ENCODE peak calls at places on chromosomes 12 and 14, in six cellular contexts. One of them, this sample, is unnamed.

GRCh38 chr12:49961993-49962764 is 507 bp downstream of the AQP5 start:
- DNase-seq in WTC11: peak; percentile 46
- DNase-seq in BE2C: no peak
- DNase-seq in dorsolateral prefrontal cortex: no peak
- DNase-seq in PC-3: no peak
- DNase-seq in lung: no peak
- DNase-seq in this sample: no peak

GRCh38 chr12:2826036-2826435 is 8.8 kb downstream of the NRIP2 start:
- DNase-seq in WTC11: no peak
- DNase-seq in BE2C: no peak
- DNase-seq in dorsolateral prefrontal cortex: no peak
- DNase-seq in PC-3: no peak
- DNase-seq in lung: no peak
- DNase-seq in this sample: no peak

GRCh38 chr12:124396544-124397398 is 101.9 kb downstream of the RFLNA start:
- DNase-seq in WTC11: no peak
- DNase-seq in BE2C: peak; percentile 71
- DNase-seq in dorsolateral prefrontal cortex: no peak
- DNase-seq in PC-3: no peak
- DNase-seq in lung: no peak
- DNase-seq in this sample: no peak

GRCh38 chr12:59119676-59120075 is 199.4 kb upstream of the LRIG3 start:
- DNase-seq in WTC11: no peak
- DNase-seq in BE2C: no peak
- DNase-seq in dorsolateral prefrontal cortex: no peak
- DNase-seq in PC-3: peak; percentile 75
- DNase-seq in lung: no peak
- DNase-seq in this sample: peak; percentile 39

GRCh38 chr14:61281911-61282310 is 773 bp upstream of the TMEM30B start:
- DNase-seq in WTC11: no peak
- DNase-seq in BE2C: no peak
- DNase-seq in dorsolateral prefrontal cortex: no peak
- DNase-seq in PC-3: no peak
- DNase-seq in lung: no peak
- DNase-seq in this sample: no peak

GRCh38 chr14:103220134-103220981 is 97.1 kb downstream of the TNFAIP2 start:
- DNase-seq in WTC11: peak; percentile 43
- DNase-seq in BE2C: no peak
- DNase-seq in dorsolateral prefrontal cortex: no peak
- DNase-seq in PC-3: no peak
- DNase-seq in lung: no peak
- DNase-seq in this sample: no peak

GRCh38 chr14:68379510-68380303 is 413.2 kb downstream of the ZFP36L1 start:
- DNase-seq in WTC11: no peak
- DNase-seq in BE2C: no peak
- DNase-seq in dorsolateral prefrontal cortex: no peak
- DNase-seq in PC-3: peak; percentile 98
- DNase-seq in lung: no peak
- DNase-seq in this sample: no peak

GRCh38 chr12:27176765-27177164 is 67.3 kb upstream of the STK38L start:
- DNase-seq in WTC11: no peak
- DNase-seq in BE2C: no peak
- DNase-seq in dorsolateral prefrontal cortex: no peak
- DNase-seq in PC-3: peak; percentile 94
- DNase-seq in lung: no peak
- DNase-seq in this sample: peak; percentile 80

GRCh38 chr14:79665556-79665955 is 545.7 kb downstream of the DIO2 start:
- DNase-seq in WTC11: no peak
- DNase-seq in BE2C: no peak
- DNase-seq in dorsolateral prefrontal cortex: no peak
- DNase-seq in PC-3: no peak
- DNase-seq in lung: no peak
- DNase-seq in this sample: no peak

GRCh38 chr12:111953455-111953854 is 59.5 kb downstream of the TMEM116 start:
- DNase-seq in WTC11: no peak
- DNase-seq in BE2C: no peak
- DNase-seq in dorsolateral prefrontal cortex: no peak
- DNase-seq in PC-3: no peak
- DNase-seq in lung: no peak
- DNase-seq in this sample: peak; percentile 11

GRCh38 chr12:11553871-11554533 is 95.5 kb upstream of the ETV6 start:
- DNase-seq in WTC11: peak; percentile 36
- DNase-seq in BE2C: peak; percentile 64
- DNase-seq in dorsolateral prefrontal cortex: peak; percentile 55
- DNase-seq in PC-3: peak; percentile 68
- DNase-seq in lung: peak; percentile 40
- DNase-seq in this sample: peak; percentile 59

GRCh38 chr14:89033756-89034155 is 209.3 kb downstream of the TTC8 start:
- DNase-seq in WTC11: no peak
- DNase-seq in BE2C: no peak
- DNase-seq in dorsolateral prefrontal cortex: no peak
- DNase-seq in PC-3: no peak
- DNase-seq in lung: no peak
- DNase-seq in this sample: no peak

GRCh38 chr12:69662764-69663163 is 36.3 kb downstream of the BEST3 start:
- DNase-seq in WTC11: no peak
- DNase-seq in BE2C: no peak
- DNase-seq in dorsolateral prefrontal cortex: no peak
- DNase-seq in PC-3: no peak
- DNase-seq in lung: no peak
- DNase-seq in this sample: no peak

GRCh38 chr12:67795235-67795634 is 146.7 kb downstream of the DYRK2 start:
- DNase-seq in WTC11: no peak
- DNase-seq in BE2C: no peak
- DNase-seq in dorsolateral prefrontal cortex: no peak
- DNase-seq in PC-3: peak; percentile 60
- DNase-seq in lung: no peak
- DNase-seq in this sample: peak; percentile 35

GRCh38 chr12:6788972-6789905 is at the start of gene CD4:
- DNase-seq in WTC11: no peak
- DNase-seq in BE2C: no peak
- DNase-seq in dorsolateral prefrontal cortex: peak; percentile 38
- DNase-seq in PC-3: no peak
- DNase-seq in lung: peak; percentile 59
- DNase-seq in this sample: no peak

GRCh38 chr14:71541271-71541670 is 391.0 kb upstream of the RGS6 start:
- DNase-seq in WTC11: no peak
- DNase-seq in BE2C: no peak
- DNase-seq in dorsolateral prefrontal cortex: no peak
- DNase-seq in PC-3: no peak
- DNase-seq in lung: no peak
- DNase-seq in this sample: no peak

GRCh38 chr12:67630373-67631088 is 18.0 kb upstream of the DYRK2 start:
- DNase-seq in WTC11: peak; percentile 30
- DNase-seq in BE2C: no peak
- DNase-seq in dorsolateral prefrontal cortex: peak; percentile 13
- DNase-seq in PC-3: peak; percentile 2
- DNase-seq in lung: no peak
- DNase-seq in this sample: no peak

GRCh38 chr14:50603565-50603964 is 43.6 kb downstream of the ATL1 start:
- DNase-seq in WTC11: no peak
- DNase-seq in BE2C: no peak
- DNase-seq in dorsolateral prefrontal cortex: no peak
- DNase-seq in PC-3: no peak
- DNase-seq in lung: no peak
- DNase-seq in this sample: peak; percentile 43

GRCh38 chr12:52753283-52753682 is 23.9 kb downstream of the KRT76 start:
- DNase-seq in WTC11: no peak
- DNase-seq in BE2C: no peak
- DNase-seq in dorsolateral prefrontal cortex: no peak
- DNase-seq in PC-3: no peak
- DNase-seq in lung: no peak
- DNase-seq in this sample: no peak

GRCh38 chr12:15662303-15662980 is 126.7 kb downstream of the EPS8 start:
- DNase-seq in WTC11: no peak
- DNase-seq in BE2C: no peak
- DNase-seq in dorsolateral prefrontal cortex: no peak
- DNase-seq in PC-3: peak; percentile 91
- DNase-seq in lung: no peak
- DNase-seq in this sample: peak; percentile 96

GRCh38 chr12:115632323-115632722 is 645.2 kb downstream of the MED13L start:
- DNase-seq in WTC11: no peak
- DNase-seq in BE2C: no peak
- DNase-seq in dorsolateral prefrontal cortex: no peak
- DNase-seq in PC-3: peak; percentile 67
- DNase-seq in lung: no peak
- DNase-seq in this sample: peak; percentile 28

GRCh38 chr12:80553316-80553715 is 109.3 kb downstream of the PTPRQ start:
- DNase-seq in WTC11: no peak
- DNase-seq in BE2C: no peak
- DNase-seq in dorsolateral prefrontal cortex: no peak
- DNase-seq in PC-3: peak; percentile 87
- DNase-seq in lung: no peak
- DNase-seq in this sample: peak; percentile 93

GRCh38 chr14:21525995-21526671 is at the start of gene SALL2:
- DNase-seq in WTC11: peak; percentile 97
- DNase-seq in BE2C: peak; percentile 88
- DNase-seq in dorsolateral prefrontal cortex: peak; percentile 60
- DNase-seq in PC-3: peak; percentile 57
- DNase-seq in lung: peak; percentile 77
- DNase-seq in this sample: peak; percentile 68

GRCh38 chr14:101125719-101126375 is 222.3 kb upstream of the RTL1 start:
- DNase-seq in WTC11: no peak
- DNase-seq in BE2C: peak; percentile 3
- DNase-seq in dorsolateral prefrontal cortex: no peak
- DNase-seq in PC-3: no peak
- DNase-seq in lung: peak; percentile 19
- DNase-seq in this sample: no peak

GRCh38 chr14:75297417-75298040 is 18.9 kb downstream of the FOS start:
- DNase-seq in WTC11: no peak
- DNase-seq in BE2C: no peak
- DNase-seq in dorsolateral prefrontal cortex: no peak
- DNase-seq in PC-3: no peak
- DNase-seq in lung: no peak
- DNase-seq in this sample: no peak

GRCh38 chr14:23608454-23608853 is 27.7 kb upstream of the DHRS2 start:
- DNase-seq in WTC11: no peak
- DNase-seq in BE2C: no peak
- DNase-seq in dorsolateral prefrontal cortex: no peak
- DNase-seq in PC-3: no peak
- DNase-seq in lung: no peak
- DNase-seq in this sample: no peak

GRCh38 chr12:119666226-119666808 is 1.6 kb upstream of the PRKAB1 start:
- DNase-seq in WTC11: no peak
- DNase-seq in BE2C: no peak
- DNase-seq in dorsolateral prefrontal cortex: no peak
- DNase-seq in PC-3: no peak
- DNase-seq in lung: no peak
- DNase-seq in this sample: no peak

GRCh38 chr12:101877816-101878811 is 734 bp downstream of the DRAM1 start:
- DNase-seq in WTC11: no peak
- DNase-seq in BE2C: no peak
- DNase-seq in dorsolateral prefrontal cortex: no peak
- DNase-seq in PC-3: peak; percentile 18
- DNase-seq in lung: peak; percentile 30
- DNase-seq in this sample: no peak

DNA sequence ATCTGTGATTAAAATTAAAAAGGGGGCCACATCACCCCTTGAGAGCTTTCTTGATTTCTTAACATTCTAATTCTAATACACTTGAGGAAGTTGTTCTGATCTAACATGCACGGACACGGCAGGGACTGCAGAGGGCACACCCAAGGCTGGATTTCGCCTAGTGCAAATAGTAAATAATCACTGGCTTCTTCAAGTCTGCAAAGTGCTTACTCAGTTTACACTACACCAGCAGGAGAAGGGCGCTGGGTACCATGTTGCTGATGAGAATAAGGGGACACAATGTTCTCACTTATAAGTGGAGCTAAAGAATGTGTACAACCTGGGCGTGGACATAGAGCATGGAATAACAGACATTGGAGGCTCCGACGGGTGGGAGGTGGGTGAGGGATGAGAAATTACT is 34.2 kb downstream of the TBX5 start:
- DNase-seq in WTC11: no peak
- DNase-seq in BE2C: no peak
- DNase-seq in dorsolateral prefrontal cortex: peak; percentile 9
- DNase-seq in PC-3: no peak
- DNase-seq in lung: no peak
- DNase-seq in this sample: no peak
- TF ChIP-seq CTCF in WTC11: no peak
- TF ChIP-seq CTCF in BE2C: no peak
- TF ChIP-seq CTCF in dorsolateral prefrontal cortex: no peak
- TF ChIP-seq CTCF in PC-3: no peak
- TF ChIP-seq CTCF in lung: no peak
- TF ChIP-seq CTCF in this sample: no peak

DNA sequence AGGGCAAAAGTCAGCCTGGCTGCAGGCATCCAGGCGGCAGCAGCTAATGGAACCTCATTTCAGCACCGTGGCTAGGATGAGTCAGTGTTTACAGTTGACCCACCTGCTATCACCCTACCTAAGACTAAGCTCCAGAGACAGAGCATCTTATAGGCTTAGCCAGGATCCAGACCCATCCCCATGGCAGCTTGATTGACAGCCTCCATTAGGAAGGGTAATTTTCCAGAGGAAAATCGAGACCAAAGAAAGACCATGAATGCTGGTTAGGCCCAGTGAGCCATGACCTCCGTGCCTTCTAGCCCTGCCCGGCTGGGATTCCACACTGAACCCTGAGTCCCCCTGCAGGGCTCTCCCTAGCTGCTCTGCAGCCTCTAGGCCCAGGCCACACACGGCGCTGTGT is 38.7 kb downstream of the TUNAR start:
- DNase-seq in WTC11: peak; percentile 53
- DNase-seq in BE2C: no peak
- DNase-seq in dorsolateral prefrontal cortex: no peak
- DNase-seq in PC-3: no peak
- DNase-seq in lung: no peak
- DNase-seq in this sample: no peak
- TF ChIP-seq CTCF in WTC11: no peak
- TF ChIP-seq CTCF in BE2C: no peak
- TF ChIP-seq CTCF in dorsolateral prefrontal cortex: no peak
- TF ChIP-seq CTCF in PC-3: no peak
- TF ChIP-seq CTCF in lung: no peak
- TF ChIP-seq CTCF in this sample: no peak

GRCh38 chr14:55026793-55027560 is at the start of the genes SOCS4 and WDHD1:
- DNase-seq in WTC11: peak; percentile 94
- DNase-seq in BE2C: peak; percentile 97
- DNase-seq in dorsolateral prefrontal cortex: peak; percentile 93
- DNase-seq in PC-3: peak; percentile 99
- DNase-seq in lung: peak; percentile 95
- DNase-seq in this sample: peak; percentile 88
- TF ChIP-seq CTCF in WTC11: no peak
- TF ChIP-seq CTCF in BE2C: no peak
- TF ChIP-seq CTCF in dorsolateral prefrontal cortex: no peak
- TF ChIP-seq CTCF in PC-3: peak; percentile 34
- TF ChIP-seq CTCF in lung: peak; percentile 26
- TF ChIP-seq CTCF in this sample: peak; percentile 9

DNA sequence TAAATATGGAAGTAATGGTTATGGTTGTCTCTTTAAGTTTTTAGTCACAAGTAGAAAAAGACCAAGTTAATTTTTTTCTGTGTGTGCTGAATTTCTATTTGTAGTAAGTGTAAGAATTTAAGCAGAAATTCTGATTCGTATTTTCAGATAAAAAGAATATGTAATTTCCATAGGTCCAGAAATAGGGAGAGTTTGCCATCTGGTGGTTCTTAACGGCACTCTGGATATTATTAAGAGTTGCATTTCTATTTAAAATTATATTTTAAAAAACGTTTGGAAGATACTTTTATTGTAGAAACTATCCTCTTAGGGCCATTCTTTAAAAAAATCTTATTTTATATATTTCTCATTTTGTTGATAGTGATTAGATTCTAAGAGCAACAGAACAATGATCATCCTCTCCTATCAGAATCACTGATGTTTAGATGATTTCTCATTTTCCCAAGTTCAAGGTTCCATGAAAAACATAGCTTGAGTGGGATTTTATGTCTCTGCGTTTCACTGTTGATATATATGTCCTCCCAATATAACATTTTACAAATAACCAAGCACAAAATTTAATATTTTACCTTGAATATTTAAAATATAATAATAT is 88.3 kb downstream of the LRRK2 start:
- DNase-seq in WTC11: no peak
- DNase-seq in BE2C: no peak
- DNase-seq in dorsolateral prefrontal cortex: no peak
- DNase-seq in PC-3: peak; percentile 38
- DNase-seq in lung: no peak
- DNase-seq in this sample: peak; percentile 31
- TF ChIP-seq CTCF in WTC11: no peak
- TF ChIP-seq CTCF in BE2C: peak; percentile 35
- TF ChIP-seq CTCF in dorsolateral prefrontal cortex: no peak
- TF ChIP-seq CTCF in PC-3: peak; percentile 60
- TF ChIP-seq CTCF in lung: no peak
- TF ChIP-seq CTCF in this sample: peak; percentile 77

This sample was measured in IMR-90.